ENCODE peak calls at places on chromosomes 2 and 18, in eight cellular contexts. One of them, this sample, is unnamed.

GRCh38 chr2:27653397-27653796 is 10.0 kb downstream of the SUPT7L start:
- DNase-seq in heart right ventricle: no peak
- DNase-seq in CD8-positive, alpha-beta memory T cell: no peak
- DNase-seq in body of pancreas: no peak
- DNase-seq in IMR-90: peak
- DNase-seq in right atrium auricular region: no peak
- DNase-seq in AG10803: no peak
- DNase-seq in pancreas: no peak
- DNase-seq in this sample: peak

GRCh38 chr2:111042772-111043771 is 77.6 kb upstream of the BCL2L11 start:
- DNase-seq in heart right ventricle: no peak
- DNase-seq in CD8-positive, alpha-beta memory T cell: no peak
- DNase-seq in body of pancreas: no peak
- DNase-seq in IMR-90: no peak
- DNase-seq in right atrium auricular region: peak
- DNase-seq in AG10803: no peak
- DNase-seq in pancreas: no peak
- DNase-seq in this sample: no peak

GRCh38 chr2:112110966-112111365 is 27.2 kb upstream of the FBLN7 start:
- DNase-seq in heart right ventricle: no peak
- DNase-seq in CD8-positive, alpha-beta memory T cell: no peak
- DNase-seq in body of pancreas: no peak
- DNase-seq in IMR-90: no peak
- DNase-seq in right atrium auricular region: no peak
- DNase-seq in AG10803: no peak
- DNase-seq in pancreas: no peak
- DNase-seq in this sample: no peak

GRCh38 chr2:235045336-235045972 is 93.6 kb downstream of the SH3BP4 start:
- DNase-seq in heart right ventricle: no peak
- DNase-seq in CD8-positive, alpha-beta memory T cell: no peak
- DNase-seq in body of pancreas: peak
- DNase-seq in IMR-90: no peak
- DNase-seq in right atrium auricular region: no peak
- DNase-seq in AG10803: no peak
- DNase-seq in pancreas: peak
- DNase-seq in this sample: no peak

GRCh38 chr2:85893428-85894258 is 4.9 kb upstream of the ST3GAL5 start:
- DNase-seq in heart right ventricle: no peak
- DNase-seq in CD8-positive, alpha-beta memory T cell: no peak
- DNase-seq in body of pancreas: no peak
- DNase-seq in IMR-90: peak
- DNase-seq in right atrium auricular region: no peak
- DNase-seq in AG10803: peak
- DNase-seq in pancreas: no peak
- DNase-seq in this sample: peak

GRCh38 chr2:7025098-7025497 is 107.9 kb downstream of the RNF144A start:
- DNase-seq in heart right ventricle: no peak
- DNase-seq in CD8-positive, alpha-beta memory T cell: no peak
- DNase-seq in body of pancreas: no peak
- DNase-seq in IMR-90: no peak
- DNase-seq in right atrium auricular region: no peak
- DNase-seq in AG10803: no peak
- DNase-seq in pancreas: no peak
- DNase-seq in this sample: no peak

GRCh38 chr18:13433088-13433487 is 214.5 kb downstream of the LDLRAD4 start:
- DNase-seq in heart right ventricle: no peak
- DNase-seq in CD8-positive, alpha-beta memory T cell: no peak
- DNase-seq in body of pancreas: no peak
- DNase-seq in IMR-90: no peak
- DNase-seq in right atrium auricular region: no peak
- DNase-seq in AG10803: no peak
- DNase-seq in pancreas: no peak
- DNase-seq in this sample: no peak

GRCh38 chr2:185674232-185674631 is 64.4 kb upstream of the FSIP2 start:
- DNase-seq in heart right ventricle: no peak
- DNase-seq in CD8-positive, alpha-beta memory T cell: no peak
- DNase-seq in body of pancreas: no peak
- DNase-seq in IMR-90: no peak
- DNase-seq in right atrium auricular region: no peak
- DNase-seq in AG10803: no peak
- DNase-seq in pancreas: no peak
- DNase-seq in this sample: no peak

GRCh38 chr18:77177009-77177408 is 44.4 kb upstream of the MBP start:
- DNase-seq in heart right ventricle: no peak
- DNase-seq in CD8-positive, alpha-beta memory T cell: no peak
- DNase-seq in body of pancreas: no peak
- DNase-seq in IMR-90: peak
- DNase-seq in right atrium auricular region: no peak
- DNase-seq in AG10803: peak
- DNase-seq in pancreas: no peak
- DNase-seq in this sample: peak

DNA sequence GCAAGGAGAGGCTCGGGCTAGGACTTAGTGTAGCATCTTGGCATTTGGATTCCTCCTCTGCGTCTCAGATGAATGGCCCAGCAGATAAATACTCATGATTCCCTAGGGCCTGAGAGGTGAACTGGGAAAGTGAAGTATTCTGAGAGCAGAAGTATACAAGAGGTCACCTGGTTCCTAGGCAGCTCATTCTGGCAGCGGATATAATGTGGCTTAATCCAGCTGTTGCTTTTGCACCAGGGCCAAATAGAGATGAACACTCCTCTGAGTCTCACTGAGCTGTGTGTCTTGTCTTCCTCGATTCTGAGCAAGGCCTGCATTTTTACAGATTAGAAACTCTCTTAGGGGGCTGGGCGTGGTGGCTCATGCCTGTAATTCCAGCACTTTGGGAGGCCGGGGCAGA is 196.1 kb downstream of the SLC4A3 start:
- DNase-seq in heart right ventricle: no peak
- DNase-seq in CD8-positive, alpha-beta memory T cell: no peak
- DNase-seq in body of pancreas: no peak
- DNase-seq in IMR-90: no peak
- DNase-seq in right atrium auricular region: no peak
- DNase-seq in AG10803: no peak
- DNase-seq in pancreas: no peak
- DNase-seq in this sample: no peak
- H3K4me3 ChIP-seq in heart right ventricle: no peak
- H3K4me3 ChIP-seq in CD8-positive, alpha-beta memory T cell: no peak
- H3K4me3 ChIP-seq in body of pancreas: no peak
- H3K4me3 ChIP-seq in IMR-90: no peak
- H3K4me3 ChIP-seq in right atrium auricular region: no peak
- H3K4me3 ChIP-seq in AG10803: no peak
- H3K4me3 ChIP-seq in pancreas: no peak
- H3K4me3 ChIP-seq in this sample: no peak

DNA sequence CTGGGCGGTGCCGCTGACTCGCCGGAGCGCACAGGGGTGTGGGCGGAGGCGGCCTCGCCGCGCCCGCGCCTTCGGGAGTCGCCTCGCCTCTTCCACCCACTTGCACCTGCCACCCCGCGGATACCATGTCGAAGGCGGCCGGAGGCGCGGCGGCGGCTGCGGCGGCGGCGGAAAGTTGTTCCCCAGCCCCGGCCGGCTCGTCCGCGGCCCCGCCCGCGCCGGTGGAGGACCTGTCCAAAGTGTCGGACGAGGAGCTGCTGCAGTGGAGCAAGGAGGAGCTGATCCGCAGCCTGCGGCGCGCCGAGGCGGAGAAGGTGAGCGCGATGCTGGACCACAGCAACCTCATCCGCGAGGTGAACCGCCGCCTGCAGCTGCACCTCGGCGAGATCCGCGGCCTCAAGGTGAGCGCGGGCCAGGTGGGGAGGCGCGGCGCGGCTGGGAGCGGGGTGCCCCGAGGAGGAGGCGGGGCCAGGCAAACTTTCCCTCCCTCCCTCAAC is 758 bp downstream of the CCDC85A start:
- DNase-seq in heart right ventricle: no peak
- DNase-seq in CD8-positive, alpha-beta memory T cell: no peak
- DNase-seq in body of pancreas: peak
- DNase-seq in IMR-90: no peak
- DNase-seq in right atrium auricular region: no peak
- DNase-seq in AG10803: no peak
- DNase-seq in pancreas: peak
- DNase-seq in this sample: no peak
- H3K4me3 ChIP-seq in heart right ventricle: peak
- H3K4me3 ChIP-seq in CD8-positive, alpha-beta memory T cell: no peak
- H3K4me3 ChIP-seq in body of pancreas: peak
- H3K4me3 ChIP-seq in IMR-90: peak
- H3K4me3 ChIP-seq in right atrium auricular region: peak
- H3K4me3 ChIP-seq in AG10803: peak
- H3K4me3 ChIP-seq in pancreas: peak
- H3K4me3 ChIP-seq in this sample: peak

GRCh38 chr2:130390460-130391057 is 34.7 kb downstream of the PTPN18 start:
- DNase-seq in heart right ventricle: peak
- DNase-seq in CD8-positive, alpha-beta memory T cell: no peak
- DNase-seq in body of pancreas: peak
- DNase-seq in IMR-90: no peak
- DNase-seq in right atrium auricular region: no peak
- DNase-seq in AG10803: no peak
- DNase-seq in pancreas: peak
- DNase-seq in this sample: no peak
- H3K4me3 ChIP-seq in heart right ventricle: peak
- H3K4me3 ChIP-seq in CD8-positive, alpha-beta memory T cell: peak
- H3K4me3 ChIP-seq in body of pancreas: peak
- H3K4me3 ChIP-seq in IMR-90: peak
- H3K4me3 ChIP-seq in right atrium auricular region: peak
- H3K4me3 ChIP-seq in AG10803: peak
- H3K4me3 ChIP-seq in pancreas: peak
- H3K4me3 ChIP-seq in this sample: peak

DNA sequence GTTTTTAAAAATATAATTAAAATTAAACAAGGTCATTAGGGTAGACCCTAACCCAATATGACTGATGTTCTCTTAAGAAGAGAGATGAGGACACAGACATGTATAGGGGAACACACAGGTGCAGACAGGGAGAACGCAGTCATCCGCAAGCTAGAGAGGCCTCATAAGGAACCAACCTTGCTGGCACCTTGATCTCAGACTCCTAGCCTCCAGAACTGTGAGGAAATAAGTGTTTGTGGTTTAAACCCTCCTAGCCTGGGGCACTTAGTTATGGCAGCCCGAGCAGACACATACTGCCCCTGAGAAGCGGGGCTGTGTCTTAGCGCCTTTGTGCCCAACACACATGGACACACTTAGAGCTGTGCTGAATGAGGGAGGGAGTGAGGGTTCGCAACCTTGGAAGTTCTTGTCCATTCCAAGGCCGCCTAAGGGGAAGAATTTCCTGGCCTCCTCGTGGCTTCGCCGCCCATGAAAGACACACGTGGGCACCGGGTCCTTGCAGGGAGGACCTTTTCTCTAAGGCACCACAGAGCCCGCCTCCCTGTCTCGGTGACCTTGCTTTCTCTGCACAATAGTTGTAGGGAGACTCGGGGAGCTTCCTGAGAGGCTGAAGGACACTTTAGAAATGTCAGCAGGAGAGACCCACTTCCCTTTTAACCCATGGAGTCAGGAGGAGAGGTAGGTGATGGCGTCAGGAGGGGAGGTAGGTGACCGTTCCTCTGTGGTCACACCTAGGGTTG is 224.5 kb upstream of the HDAC4 start:
- DNase-seq in heart right ventricle: no peak
- DNase-seq in CD8-positive, alpha-beta memory T cell: no peak
- DNase-seq in body of pancreas: no peak
- DNase-seq in IMR-90: no peak
- DNase-seq in right atrium auricular region: peak
- DNase-seq in AG10803: no peak
- DNase-seq in pancreas: no peak
- DNase-seq in this sample: no peak
- H3K4me3 ChIP-seq in heart right ventricle: no peak
- H3K4me3 ChIP-seq in CD8-positive, alpha-beta memory T cell: no peak
- H3K4me3 ChIP-seq in body of pancreas: no peak
- H3K4me3 ChIP-seq in IMR-90: no peak
- H3K4me3 ChIP-seq in right atrium auricular region: no peak
- H3K4me3 ChIP-seq in AG10803: no peak
- H3K4me3 ChIP-seq in pancreas: no peak
- H3K4me3 ChIP-seq in this sample: no peak

GRCh38 chr2:196568506-196568905 is 71.0 kb upstream of the CCDC150 start:
- DNase-seq in heart right ventricle: no peak
- DNase-seq in CD8-positive, alpha-beta memory T cell: no peak
- DNase-seq in body of pancreas: no peak
- DNase-seq in IMR-90: no peak
- DNase-seq in right atrium auricular region: no peak
- DNase-seq in AG10803: no peak
- DNase-seq in pancreas: no peak
- DNase-seq in this sample: no peak
- H3K4me3 ChIP-seq in heart right ventricle: no peak
- H3K4me3 ChIP-seq in CD8-positive, alpha-beta memory T cell: no peak
- H3K4me3 ChIP-seq in body of pancreas: no peak
- H3K4me3 ChIP-seq in IMR-90: no peak
- H3K4me3 ChIP-seq in right atrium auricular region: no peak
- H3K4me3 ChIP-seq in AG10803: no peak
- H3K4me3 ChIP-seq in pancreas: no peak
- H3K4me3 ChIP-seq in this sample: no peak

DNA sequence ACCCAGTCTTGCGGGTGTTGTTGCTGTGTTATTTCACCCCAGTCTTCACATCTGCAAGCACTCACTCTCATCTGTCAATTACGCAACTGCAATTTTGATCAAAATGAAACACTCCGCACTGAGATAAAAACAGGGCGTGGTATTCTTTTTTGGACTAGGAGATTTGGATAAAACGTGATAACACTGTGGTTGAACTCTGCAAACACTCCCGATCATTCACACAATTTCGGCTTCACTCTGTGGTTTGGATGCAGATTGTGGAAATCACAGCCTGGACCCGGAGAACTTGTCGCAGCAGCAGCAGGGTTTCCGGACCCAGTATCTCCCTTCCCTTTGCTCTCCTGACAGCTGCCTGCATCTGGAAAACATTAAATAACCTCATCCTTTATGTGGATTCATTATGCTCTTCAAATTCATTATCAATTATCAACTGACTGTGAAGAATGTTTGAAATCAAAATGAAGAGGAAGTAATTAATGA is 49.4 kb upstream of the APCDD1 start:
- DNase-seq in heart right ventricle: no peak
- DNase-seq in CD8-positive, alpha-beta memory T cell: no peak
- DNase-seq in body of pancreas: no peak
- DNase-seq in IMR-90: no peak
- DNase-seq in right atrium auricular region: no peak
- DNase-seq in AG10803: no peak
- DNase-seq in pancreas: no peak
- DNase-seq in this sample: peak
- H3K4me3 ChIP-seq in heart right ventricle: no peak
- H3K4me3 ChIP-seq in CD8-positive, alpha-beta memory T cell: no peak
- H3K4me3 ChIP-seq in body of pancreas: no peak
- H3K4me3 ChIP-seq in IMR-90: no peak
- H3K4me3 ChIP-seq in right atrium auricular region: no peak
- H3K4me3 ChIP-seq in AG10803: peak
- H3K4me3 ChIP-seq in pancreas: no peak
- H3K4me3 ChIP-seq in this sample: no peak

This sample was measured in fibroblast of mammary gland.